ENCODE peak calls at places on chromosomes 3 and 15, in eight cellular contexts. One of them, this sample, is unnamed.

GRCh38 chr3:127041933-127042332 is 59.0 kb downstream of the PLXNA1 start:
- DNase-seq in WERI-Rb-1: no peak
- DNase-seq in right lobe of liver: peak
- DNase-seq in GM12864: no peak
- DNase-seq in hepatocyte: no peak
- DNase-seq in cardiac muscle cell: no peak
- DNase-seq in AG04450: no peak
- DNase-seq in epithelial cell of esophagus: no peak
- DNase-seq in this sample: no peak

GRCh38 chr3:128174645-128175590 is 21.6 kb downstream of the EEFSEC start:
- DNase-seq in WERI-Rb-1: peak
- DNase-seq in AG04450: no peak
- DNase-seq in cardiac muscle cell: peak
- DNase-seq in epithelial cell of esophagus: no peak
- DNase-seq in right lobe of liver: no peak
- DNase-seq in GM12864: no peak
- DNase-seq in hepatocyte: no peak
- DNase-seq in this sample: no peak

GRCh38 chr3:98500019-98500418 is 2.5 kb downstream of the OR5K2 start:
- DNase-seq in GM12864: no peak
- DNase-seq in epithelial cell of esophagus: peak
- DNase-seq in AG04450: no peak
- DNase-seq in cardiac muscle cell: no peak
- DNase-seq in WERI-Rb-1: no peak
- DNase-seq in hepatocyte: no peak
- DNase-seq in right lobe of liver: no peak
- DNase-seq in this sample: no peak

GRCh38 chr3:153158961-153159735 is 2.9 kb upstream of the RAP2B start:
- DNase-seq in WERI-Rb-1: no peak
- DNase-seq in AG04450: no peak
- DNase-seq in right lobe of liver: no peak
- DNase-seq in cardiac muscle cell: no peak
- DNase-seq in epithelial cell of esophagus: no peak
- DNase-seq in GM12864: no peak
- DNase-seq in hepatocyte: peak
- DNase-seq in this sample: no peak

GRCh38 chr3:132231633-132232032 is 85.6 kb upstream of the ACP3 start:
- DNase-seq in cardiac muscle cell: peak
- DNase-seq in WERI-Rb-1: no peak
- DNase-seq in GM12864: no peak
- DNase-seq in epithelial cell of esophagus: peak
- DNase-seq in hepatocyte: peak
- DNase-seq in right lobe of liver: no peak
- DNase-seq in AG04450: no peak
- DNase-seq in this sample: no peak

GRCh38 chr15:96270581-96271172 is 59.8 kb upstream of the NR2F2 start:
- DNase-seq in right lobe of liver: peak
- DNase-seq in cardiac muscle cell: peak
- DNase-seq in GM12864: no peak
- DNase-seq in epithelial cell of esophagus: peak
- DNase-seq in AG04450: no peak
- DNase-seq in WERI-Rb-1: no peak
- DNase-seq in hepatocyte: peak
- DNase-seq in this sample: no peak

GRCh38 chr3:193301441-193301840 is 60.4 kb downstream of the PLAAT1 start:
- DNase-seq in WERI-Rb-1: no peak
- DNase-seq in right lobe of liver: no peak
- DNase-seq in epithelial cell of esophagus: peak
- DNase-seq in AG04450: no peak
- DNase-seq in hepatocyte: no peak
- DNase-seq in GM12864: no peak
- DNase-seq in cardiac muscle cell: peak
- DNase-seq in this sample: no peak

GRCh38 chr3:4976109-4976508 is 3.1 kb upstream of the BHLHE40 start:
- DNase-seq in cardiac muscle cell: peak
- DNase-seq in hepatocyte: peak
- DNase-seq in right lobe of liver: peak
- DNase-seq in WERI-Rb-1: peak
- DNase-seq in epithelial cell of esophagus: peak
- DNase-seq in AG04450: no peak
- DNase-seq in GM12864: no peak
- DNase-seq in this sample: peak

GRCh38 chr3:134772591-134772990 is 22.5 kb upstream of the EPHB1 start:
- DNase-seq in right lobe of liver: no peak
- DNase-seq in GM12864: no peak
- DNase-seq in epithelial cell of esophagus: no peak
- DNase-seq in hepatocyte: no peak
- DNase-seq in cardiac muscle cell: no peak
- DNase-seq in WERI-Rb-1: no peak
- DNase-seq in AG04450: no peak
- DNase-seq in this sample: no peak

GRCh38 chr3:9747267-9747666 is 2.5 kb upstream of the OGG1 start:
- DNase-seq in cardiac muscle cell: peak
- DNase-seq in GM12864: no peak
- DNase-seq in epithelial cell of esophagus: no peak
- DNase-seq in AG04450: no peak
- DNase-seq in WERI-Rb-1: no peak
- DNase-seq in hepatocyte: no peak
- DNase-seq in right lobe of liver: no peak
- DNase-seq in this sample: no peak

GRCh38 chr15:45638641-45639040 is 3.8 kb downstream of the SQOR start:
- DNase-seq in WERI-Rb-1: no peak
- DNase-seq in right lobe of liver: no peak
- DNase-seq in hepatocyte: no peak
- DNase-seq in cardiac muscle cell: no peak
- DNase-seq in GM12864: no peak
- DNase-seq in AG04450: no peak
- DNase-seq in epithelial cell of esophagus: peak
- DNase-seq in this sample: no peak

GRCh38 chr15:100781061-100781960 is 98.3 kb upstream of the ALDH1A3 start:
- DNase-seq in AG04450: no peak
- DNase-seq in cardiac muscle cell: no peak
- DNase-seq in hepatocyte: no peak
- DNase-seq in right lobe of liver: peak
- DNase-seq in WERI-Rb-1: no peak
- DNase-seq in epithelial cell of esophagus: no peak
- DNase-seq in GM12864: no peak
- DNase-seq in this sample: no peak

GRCh38 chr3:160804762-160805161 is 48.7 kb downstream of the PPM1L start:
- DNase-seq in GM12864: no peak
- DNase-seq in AG04450: no peak
- DNase-seq in right lobe of liver: peak
- DNase-seq in hepatocyte: no peak
- DNase-seq in epithelial cell of esophagus: no peak
- DNase-seq in cardiac muscle cell: peak
- DNase-seq in WERI-Rb-1: no peak
- DNase-seq in this sample: peak

DNA sequence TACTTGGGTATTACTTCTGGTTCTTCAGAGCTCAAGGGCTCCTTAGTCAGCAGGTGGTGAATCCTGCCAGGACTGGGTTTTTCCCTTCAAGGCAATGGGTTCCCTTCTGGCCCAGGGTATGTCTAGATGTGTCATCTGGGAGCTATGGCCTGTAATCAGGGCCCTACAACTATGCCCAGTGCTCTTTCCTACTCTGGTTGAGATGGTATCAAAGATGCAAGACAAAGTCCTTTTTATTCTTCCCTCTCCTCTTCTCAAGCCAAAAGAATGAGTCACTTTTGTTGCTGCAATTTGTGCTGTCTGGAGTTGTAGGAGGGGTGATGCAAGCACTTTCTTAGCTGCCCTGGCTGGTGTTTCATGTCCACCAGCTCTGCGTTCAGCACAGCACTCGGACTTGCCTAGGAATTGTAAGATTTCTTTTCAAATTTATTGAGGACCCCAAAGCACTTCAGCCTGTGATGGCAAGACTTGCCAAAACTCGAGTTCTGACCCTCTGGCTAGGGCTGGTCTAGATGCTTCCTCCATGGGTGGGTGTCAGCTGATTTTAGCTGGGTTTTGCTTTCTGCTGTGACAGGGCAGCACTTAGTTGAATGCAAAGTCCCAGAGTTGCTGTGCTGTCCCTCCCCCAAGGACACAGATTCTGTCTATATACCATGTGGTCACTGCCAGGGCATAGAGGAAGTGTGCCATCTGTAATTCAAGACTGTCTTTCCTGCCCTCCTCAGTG is 129.2 kb upstream of the CBLB start:
- DNase-seq in AG04450: peak
- DNase-seq in hepatocyte: peak
- DNase-seq in GM12864: no peak
- DNase-seq in epithelial cell of esophagus: peak
- DNase-seq in cardiac muscle cell: peak
- DNase-seq in right lobe of liver: no peak
- DNase-seq in WERI-Rb-1: no peak
- DNase-seq in this sample: peak
- H3K4me3 ChIP-seq in AG04450: peak
- H3K4me3 ChIP-seq in hepatocyte: no peak
- H3K4me3 ChIP-seq in GM12864: no peak
- H3K4me3 ChIP-seq in epithelial cell of esophagus: no peak
- H3K4me3 ChIP-seq in cardiac muscle cell: no peak
- H3K4me3 ChIP-seq in right lobe of liver: no peak
- H3K4me3 ChIP-seq in WERI-Rb-1: no peak
- H3K4me3 ChIP-seq in this sample: no peak

GRCh38 chr15:40845511-40846284 is 1.9 kb downstream of the SPINT1 start:
- DNase-seq in hepatocyte: peak
- DNase-seq in right lobe of liver: no peak
- DNase-seq in epithelial cell of esophagus: peak
- DNase-seq in AG04450: no peak
- DNase-seq in GM12864: no peak
- DNase-seq in WERI-Rb-1: no peak
- DNase-seq in cardiac muscle cell: no peak
- DNase-seq in this sample: no peak

GRCh38 chr15:40844543-40844981 is 714 bp downstream of the SPINT1 start:
- DNase-seq in epithelial cell of esophagus: peak
- DNase-seq in right lobe of liver: no peak
- DNase-seq in hepatocyte: peak
- DNase-seq in WERI-Rb-1: no peak
- DNase-seq in cardiac muscle cell: no peak
- DNase-seq in GM12864: no peak
- DNase-seq in AG04450: no peak
- DNase-seq in this sample: peak

GRCh38 chr15:40846846-40847224 is 3.0 kb downstream of the SPINT1 start:
- DNase-seq in AG04450: no peak
- DNase-seq in hepatocyte: peak
- DNase-seq in GM12864: no peak
- DNase-seq in right lobe of liver: no peak
- DNase-seq in epithelial cell of esophagus: peak
- DNase-seq in WERI-Rb-1: no peak
- DNase-seq in cardiac muscle cell: no peak
- DNase-seq in this sample: no peak

GRCh38 chr15:40845036-40845435 is 1.2 kb downstream of the SPINT1 start:
- DNase-seq in epithelial cell of esophagus: peak
- DNase-seq in cardiac muscle cell: no peak
- DNase-seq in right lobe of liver: no peak
- DNase-seq in hepatocyte: peak
- DNase-seq in GM12864: no peak
- DNase-seq in WERI-Rb-1: no peak
- DNase-seq in AG04450: no peak
- DNase-seq in this sample: no peak

GRCh38 chr15:40847225-40847961 is 3.5 kb downstream of the SPINT1 start:
- DNase-seq in epithelial cell of esophagus: peak
- DNase-seq in AG04450: no peak
- DNase-seq in WERI-Rb-1: peak
- DNase-seq in GM12864: peak
- DNase-seq in hepatocyte: peak
- DNase-seq in cardiac muscle cell: peak
- DNase-seq in right lobe of liver: peak
- DNase-seq in this sample: peak
- H3K4me3 ChIP-seq in epithelial cell of esophagus: peak
- H3K4me3 ChIP-seq in AG04450: no peak
- H3K4me3 ChIP-seq in WERI-Rb-1: no peak
- H3K4me3 ChIP-seq in GM12864: no peak
- H3K4me3 ChIP-seq in hepatocyte: no peak
- H3K4me3 ChIP-seq in cardiac muscle cell: no peak
- H3K4me3 ChIP-seq in right lobe of liver: no peak
- H3K4me3 ChIP-seq in this sample: no peak

DNA sequence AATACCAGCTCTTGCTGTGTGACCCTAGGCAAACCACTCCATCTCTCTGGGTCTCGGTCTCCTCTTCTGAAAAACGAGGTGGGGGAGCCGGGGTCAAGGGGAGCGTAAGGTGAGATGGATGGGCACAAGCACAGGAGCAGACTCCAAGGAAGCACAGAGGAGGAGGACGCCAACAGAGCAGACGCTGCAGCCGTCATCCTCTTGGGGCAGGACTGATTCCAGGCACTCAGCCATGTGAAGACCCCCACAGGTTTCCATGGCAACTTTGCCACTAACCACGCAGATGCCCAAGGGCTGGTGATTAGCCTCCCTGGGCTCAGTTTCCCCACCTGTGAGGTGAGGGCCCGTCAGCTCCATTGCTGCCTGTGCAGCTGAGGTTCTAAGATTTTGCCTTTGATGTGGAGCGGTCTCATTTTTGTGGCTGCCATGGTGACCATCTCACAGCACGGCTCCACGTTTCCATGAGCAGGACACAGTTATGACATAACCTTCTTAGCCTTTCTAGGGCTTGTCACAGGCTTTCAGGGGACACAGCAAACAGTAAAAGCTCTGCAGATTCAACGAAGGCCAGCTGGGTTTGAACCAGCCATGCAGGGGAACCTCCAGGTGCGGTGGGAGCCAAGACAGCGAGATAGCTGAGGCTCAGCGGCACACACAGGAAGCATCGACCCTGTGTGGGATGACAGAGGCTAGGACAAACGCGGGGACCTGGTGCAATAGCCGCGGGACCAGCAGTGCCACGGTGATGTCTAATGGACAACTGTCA is 170.3 kb downstream of the NUP210 start:
- DNase-seq in hepatocyte: no peak
- DNase-seq in epithelial cell of esophagus: no peak
- DNase-seq in GM12864: no peak
- DNase-seq in WERI-Rb-1: no peak
- DNase-seq in AG04450: no peak
- DNase-seq in cardiac muscle cell: no peak
- DNase-seq in right lobe of liver: no peak
- DNase-seq in this sample: no peak
- H3K4me3 ChIP-seq in hepatocyte: no peak
- H3K4me3 ChIP-seq in epithelial cell of esophagus: no peak
- H3K4me3 ChIP-seq in GM12864: no peak
- H3K4me3 ChIP-seq in WERI-Rb-1: no peak
- H3K4me3 ChIP-seq in AG04450: no peak
- H3K4me3 ChIP-seq in cardiac muscle cell: no peak
- H3K4me3 ChIP-seq in right lobe of liver: no peak
- H3K4me3 ChIP-seq in this sample: no peak

DNA sequence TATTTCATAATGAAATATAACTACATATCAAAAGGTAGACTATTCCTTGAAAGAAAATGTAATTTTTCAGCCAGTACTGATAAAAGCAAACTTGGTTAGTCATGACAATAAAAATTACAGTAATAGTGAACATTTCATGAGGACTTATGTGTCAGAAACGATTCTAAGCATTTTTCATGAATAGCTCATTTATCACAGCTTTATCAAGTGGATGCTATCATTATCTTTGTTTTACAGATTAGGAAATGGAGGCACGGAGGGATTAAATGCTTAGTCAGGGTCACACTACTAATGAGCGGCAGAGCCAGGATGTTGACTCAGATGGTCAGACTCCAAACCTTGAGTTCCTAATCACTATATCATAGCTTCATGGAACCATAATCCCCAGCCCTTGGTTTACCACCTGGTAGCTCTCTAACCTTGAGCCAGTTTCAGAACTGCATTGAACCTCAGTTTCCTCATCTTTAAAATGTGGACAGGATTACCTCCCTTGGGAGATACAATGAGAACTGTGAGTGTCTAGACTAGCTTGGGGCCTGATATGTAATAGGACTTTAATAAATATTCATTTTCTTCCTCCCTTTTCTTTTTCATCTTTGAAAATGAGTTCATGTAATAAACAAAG is 85.4 kb downstream of the TNIK start:
- DNase-seq in WERI-Rb-1: peak
- DNase-seq in right lobe of liver: no peak
- DNase-seq in epithelial cell of esophagus: peak
- DNase-seq in GM12864: no peak
- DNase-seq in AG04450: no peak
- DNase-seq in hepatocyte: no peak
- DNase-seq in cardiac muscle cell: peak
- DNase-seq in this sample: no peak
- H3K4me3 ChIP-seq in WERI-Rb-1: no peak
- H3K4me3 ChIP-seq in right lobe of liver: no peak
- H3K4me3 ChIP-seq in epithelial cell of esophagus: no peak
- H3K4me3 ChIP-seq in GM12864: no peak
- H3K4me3 ChIP-seq in AG04450: no peak
- H3K4me3 ChIP-seq in hepatocyte: no peak
- H3K4me3 ChIP-seq in cardiac muscle cell: no peak
- H3K4me3 ChIP-seq in this sample: no peak